ENCODE peak calls at places on chromosomes 6 and 20, in four cellular contexts. One of them, this sample, is unnamed.

GRCh38 chr20:52747736-52748135 is 224.4 kb upstream of the TSHZ2 start:
- DNase-seq in HCT116: no peak
- DNase-seq in Panc1: no peak
- DNase-seq in mesendoderm: peak; percentile 67
- DNase-seq in this sample: no peak

GRCh38 chr6:80449756-80450155 is 343.3 kb downstream of the BCKDHB start:
- DNase-seq in Panc1: no peak
- DNase-seq in HCT116: no peak
- DNase-seq in mesendoderm: no peak
- DNase-seq in this sample: no peak

GRCh38 chr6:84197708-84198107 is 29.7 kb downstream of the CEP162 start:
- DNase-seq in mesendoderm: peak; percentile 23
- DNase-seq in HCT116: no peak
- DNase-seq in Panc1: no peak
- DNase-seq in this sample: no peak

GRCh38 chr6:54053893-54054391 is 57.3 kb upstream of the MLIP start:
- DNase-seq in HCT116: peak; percentile 48
- DNase-seq in Panc1: peak; percentile 12
- DNase-seq in mesendoderm: peak; percentile 92
- DNase-seq in this sample: peak; percentile 66

GRCh38 chr6:19705606-19706005 is 131.6 kb upstream of the ID4 start:
- DNase-seq in mesendoderm: no peak
- DNase-seq in Panc1: no peak
- DNase-seq in HCT116: no peak
- DNase-seq in this sample: no peak

GRCh38 chr6:52976591-52977035 is 18.5 kb downstream of the GSTA4 start:
- DNase-seq in mesendoderm: peak; percentile 63
- DNase-seq in Panc1: no peak
- DNase-seq in HCT116: no peak
- DNase-seq in this sample: no peak

GRCh38 chr6:130148181-130148580 is 74.6 kb downstream of the SAMD3 start:
- DNase-seq in mesendoderm: peak; percentile 23
- DNase-seq in Panc1: no peak
- DNase-seq in HCT116: no peak
- DNase-seq in this sample: no peak

GRCh38 chr6:28311139-28311823 is 24.7 kb downstream of the ZSCAN31 start:
- DNase-seq in HCT116: no peak
- DNase-seq in Panc1: no peak
- DNase-seq in mesendoderm: no peak
- DNase-seq in this sample: no peak

GRCh38 chr20:62358728-62359490 is 8.2 kb downstream of the LAMA5 start:
- DNase-seq in HCT116: no peak
- DNase-seq in Panc1: no peak
- DNase-seq in mesendoderm: no peak
- DNase-seq in this sample: no peak

GRCh38 chr6:36204068-36204753 is 7.7 kb downstream of the BRPF3 start:
- DNase-seq in Panc1: no peak
- DNase-seq in HCT116: no peak
- DNase-seq in mesendoderm: no peak
- DNase-seq in this sample: no peak

GRCh38 chr20:20003088-20003954 is 13.8 kb upstream of the NAA20 start:
- DNase-seq in Panc1: no peak
- DNase-seq in HCT116: no peak
- DNase-seq in mesendoderm: no peak
- DNase-seq in this sample: no peak

GRCh38 chr6:112183271-112183671 is 71.1 kb downstream of the LAMA4 start:
- DNase-seq in Panc1: no peak
- DNase-seq in mesendoderm: no peak
- DNase-seq in HCT116: no peak
- DNase-seq in this sample: no peak

GRCh38 chr20:47319517-47320252 is 36.8 kb downstream of the ZMYND8 start:
- DNase-seq in Panc1: no peak
- DNase-seq in mesendoderm: peak; percentile 98
- DNase-seq in HCT116: peak; percentile 78
- DNase-seq in this sample: no peak

GRCh38 chr6:111972714-111973678 is 80.9 kb upstream of the CCN6 start:
- DNase-seq in Panc1: peak; percentile 10
- DNase-seq in HCT116: no peak
- DNase-seq in mesendoderm: peak; percentile 68
- DNase-seq in this sample: no peak

GRCh38 chr20:33075281-33075680 is 4.2 kb upstream of the BPIFB4 start:
- DNase-seq in mesendoderm: no peak
- DNase-seq in HCT116: no peak
- DNase-seq in Panc1: no peak
- DNase-seq in this sample: no peak

GRCh38 chr6:68279793-68280557 is 355.1 kb upstream of the ADGRB3 start:
- DNase-seq in mesendoderm: peak; percentile 13
- DNase-seq in Panc1: no peak
- DNase-seq in HCT116: no peak
- DNase-seq in this sample: no peak

GRCh38 chr20:62816031-62816878 is 595 bp upstream of the COL9A3 start:
- DNase-seq in Panc1: no peak
- DNase-seq in HCT116: no peak
- DNase-seq in mesendoderm: peak; percentile 98
- DNase-seq in this sample: no peak

GRCh38 chr6:166050559-166050958 is 117.1 kb downstream of the TBXT start:
- DNase-seq in Panc1: no peak
- DNase-seq in mesendoderm: peak; percentile 87
- DNase-seq in HCT116: no peak
- DNase-seq in this sample: no peak

GRCh38 chr6:24949020-24949569 is 13.3 kb upstream of the RIPOR2 start:
- DNase-seq in Panc1: no peak
- DNase-seq in HCT116: no peak
- DNase-seq in mesendoderm: no peak
- DNase-seq in this sample: no peak

GRCh38 chr20:23270427-23270911 is 80.1 kb upstream of the NXT1 start:
- DNase-seq in Panc1: no peak
- DNase-seq in mesendoderm: peak; percentile 91
- DNase-seq in HCT116: no peak
- DNase-seq in this sample: no peak

GRCh38 chr6:139313784-139314545 is 22.2 kb upstream of the TXLNB start:
- DNase-seq in Panc1: no peak
- DNase-seq in HCT116: no peak
- DNase-seq in mesendoderm: peak; percentile 78
- DNase-seq in this sample: no peak

GRCh38 chr20:17557675-17558006 is 12.2 kb upstream of the DSTN start:
- DNase-seq in mesendoderm: no peak
- DNase-seq in Panc1: no peak
- DNase-seq in HCT116: peak; percentile 78
- DNase-seq in this sample: no peak

GRCh38 chr6:84902354-84902928 is 138.0 kb upstream of the TBX18 start:
- DNase-seq in HCT116: no peak
- DNase-seq in Panc1: no peak
- DNase-seq in mesendoderm: no peak
- DNase-seq in this sample: no peak

GRCh38 chr6:112595841-112596240 is 248.7 kb downstream of the RFPL4B start:
- DNase-seq in Panc1: no peak
- DNase-seq in HCT116: no peak
- DNase-seq in mesendoderm: no peak
- DNase-seq in this sample: no peak

GRCh38 chr20:6768228-6769185 is 1.0 kb downstream of the BMP2 start:
- DNase-seq in HCT116: no peak
- DNase-seq in mesendoderm: peak; percentile 57
- DNase-seq in Panc1: no peak
- DNase-seq in this sample: no peak

GRCh38 chr6:108446629-108447150 is 114.0 kb upstream of the FOXO3 start:
- DNase-seq in mesendoderm: peak; percentile 17
- DNase-seq in Panc1: no peak
- DNase-seq in HCT116: no peak
- DNase-seq in this sample: no peak

GRCh38 chr6:22613695-22614094 is 44.3 kb downstream of the HDGFL1 start:
- DNase-seq in mesendoderm: no peak
- DNase-seq in Panc1: peak; percentile 41
- DNase-seq in HCT116: no peak
- DNase-seq in this sample: no peak

GRCh38 chr6:20234136-20234535 is 21.9 kb upstream of the MBOAT1 start:
- DNase-seq in Panc1: no peak
- DNase-seq in mesendoderm: no peak
- DNase-seq in HCT116: no peak
- DNase-seq in this sample: no peak

GRCh38 chr20:760751-761417 is 7.4 kb downstream of the SLC52A3 start:
- DNase-seq in Panc1: no peak
- DNase-seq in mesendoderm: peak; percentile 73
- DNase-seq in HCT116: peak; percentile 47
- DNase-seq in this sample: no peak

GRCh38 chr6:159249150-159249549 is 80.0 kb downstream of the FNDC1 start:
- DNase-seq in HCT116: no peak
- DNase-seq in mesendoderm: no peak
- DNase-seq in Panc1: no peak
- DNase-seq in this sample: no peak

GRCh38 chr6:47476794-47477496 is 644 bp upstream of the CD2AP start:
- DNase-seq in Panc1: no peak
- DNase-seq in HCT116: no peak
- DNase-seq in mesendoderm: no peak
- DNase-seq in this sample: no peak

GRCh38 chr20:37535443-37536132 is 7.9 kb upstream of the BLCAP start:
- DNase-seq in HCT116: no peak
- DNase-seq in Panc1: no peak
- DNase-seq in mesendoderm: no peak
- DNase-seq in this sample: no peak

GRCh38 chr6:69758214-69758613 is 38.6 kb downstream of the LMBRD1 start:
- DNase-seq in mesendoderm: no peak
- DNase-seq in HCT116: no peak
- DNase-seq in Panc1: no peak
- DNase-seq in this sample: no peak

GRCh38 chr6:170032197-170032596 is 258.7 kb downstream of the DLL1 start:
- DNase-seq in Panc1: no peak
- DNase-seq in mesendoderm: no peak
- DNase-seq in HCT116: no peak
- DNase-seq in this sample: no peak

GRCh38 chr20:53937330-53937729 is 133.1 kb downstream of the BCAS1 start:
- DNase-seq in mesendoderm: no peak
- DNase-seq in Panc1: no peak
- DNase-seq in HCT116: no peak
- DNase-seq in this sample: no peak

GRCh38 chr20:32470025-32470861 is 112.1 kb downstream of the ASXL1 start:
- DNase-seq in Panc1: no peak
- DNase-seq in HCT116: peak; percentile 16
- DNase-seq in mesendoderm: peak; percentile 93
- DNase-seq in this sample: no peak

GRCh38 chr6:167970236-167970635 is 27.2 kb upstream of the KIF25 start:
- DNase-seq in HCT116: no peak
- DNase-seq in mesendoderm: no peak
- DNase-seq in Panc1: no peak
- DNase-seq in this sample: no peak

GRCh38 chr6:158798311-158798710 is 20.9 kb downstream of the EZR start:
- DNase-seq in HCT116: no peak
- DNase-seq in mesendoderm: no peak
- DNase-seq in Panc1: no peak
- DNase-seq in this sample: no peak

GRCh38 chr20:45835230-45836224 is 1.9 kb downstream of the SNX21 start:
- DNase-seq in HCT116: no peak
- DNase-seq in mesendoderm: no peak
- DNase-seq in Panc1: no peak
- DNase-seq in this sample: no peak
- H3K4me3 ChIP-seq in HCT116: no peak overlapping the region
- H3K4me3 ChIP-seq in mesendoderm: no peak overlapping the region
- H3K4me3 ChIP-seq in Panc1: peak overlapping the region; percentile 65
- H3K4me3 ChIP-seq in this sample: no peak overlapping the region

DNA sequence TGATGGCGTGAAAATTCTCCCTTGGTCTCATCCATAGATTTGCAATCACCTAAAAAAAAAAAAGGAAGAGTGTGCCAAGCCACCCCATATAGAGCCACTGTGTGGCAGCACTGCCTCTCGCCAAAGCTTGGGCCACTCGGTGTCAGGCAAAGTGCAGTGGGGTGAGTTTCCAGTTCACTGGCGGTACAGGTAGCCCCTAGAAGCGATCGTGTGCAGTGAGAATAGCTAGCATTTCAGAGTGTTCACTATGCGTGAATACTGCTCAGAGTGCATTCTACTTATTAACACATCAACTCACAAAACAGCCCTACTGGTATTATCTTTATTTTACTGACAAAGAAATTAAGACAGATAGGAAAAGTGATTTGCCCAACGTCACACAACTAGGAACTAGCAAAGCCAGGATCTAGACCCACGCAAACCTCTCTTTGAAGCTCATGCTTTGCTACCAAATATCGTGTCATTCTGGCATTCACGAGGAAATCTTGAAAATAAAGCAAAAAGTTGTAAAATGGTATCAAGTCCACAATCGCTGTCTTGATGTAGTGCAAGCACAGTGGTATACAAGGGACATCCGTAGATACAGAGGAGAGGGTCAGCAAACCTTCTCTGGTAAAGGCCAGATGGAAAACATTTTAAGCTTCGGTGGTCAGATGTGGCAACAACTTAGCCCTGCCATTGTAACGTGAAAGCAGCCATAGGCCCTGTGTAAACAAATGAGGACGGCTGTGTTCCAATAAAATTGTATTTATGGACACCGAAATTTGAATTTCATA is 10.4 kb upstream of the GCNT2 start:
- DNase-seq in Panc1: no peak
- DNase-seq in mesendoderm: peak; percentile 79
- DNase-seq in HCT116: peak; percentile 38
- DNase-seq in this sample: no peak
- H3K4me3 ChIP-seq in Panc1: peak overlapping the region; percentile 46
- H3K4me3 ChIP-seq in mesendoderm: no peak overlapping the region
- H3K4me3 ChIP-seq in HCT116: no peak overlapping the region
- H3K4me3 ChIP-seq in this sample: no peak overlapping the region

DNA sequence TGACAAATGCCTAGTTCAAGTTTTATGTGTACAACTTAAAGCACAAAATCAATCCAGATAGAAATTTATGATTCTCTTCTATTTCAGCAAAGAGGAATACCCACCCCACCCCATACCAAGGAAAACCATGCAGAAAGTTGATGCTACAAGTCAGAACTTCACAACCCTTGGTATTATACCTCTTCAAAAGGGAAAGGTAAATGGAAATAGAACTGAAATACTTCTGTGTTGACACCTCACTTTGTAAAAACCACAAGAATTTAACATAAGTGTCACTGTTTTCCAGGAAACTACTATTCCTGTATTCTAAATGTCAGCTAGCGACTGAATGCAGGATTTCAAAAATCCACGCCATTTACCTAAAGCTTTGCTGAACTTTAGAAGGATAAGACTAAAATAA is 3.7 kb downstream of the CPNE1 start:
- DNase-seq in Panc1: no peak
- DNase-seq in HCT116: peak; percentile 12
- DNase-seq in mesendoderm: peak; percentile 29
- DNase-seq in this sample: no peak
- H3K4me3 ChIP-seq in Panc1: no peak overlapping the region
- H3K4me3 ChIP-seq in HCT116: no peak overlapping the region
- H3K4me3 ChIP-seq in mesendoderm: no peak overlapping the region
- H3K4me3 ChIP-seq in this sample: peak overlapping the region; percentile 6

GRCh38 chr6:90219168-90219985 is 77.3 kb downstream of the BACH2 start:
- DNase-seq in Panc1: no peak
- DNase-seq in HCT116: no peak
- DNase-seq in mesendoderm: peak; percentile 68
- DNase-seq in this sample: no peak
- H3K4me3 ChIP-seq in Panc1: peak overlapping the region; percentile 34
- H3K4me3 ChIP-seq in HCT116: no peak overlapping the region
- H3K4me3 ChIP-seq in mesendoderm: no peak overlapping the region
- H3K4me3 ChIP-seq in this sample: no peak overlapping the region